ENCODE peak calls at places on chromosomes 2 and 18, in nine cellular contexts. One of them, this sample, is unnamed.

GRCh38 chr2:215554689-215555088 is 118.8 kb upstream of the FN1 start:
- DNase-seq in AG09309: no peak
- DNase-seq in fibroblast of pulmonary artery: peak
- DNase-seq in endothelial cell: no peak
- DNase-seq in HFFc6: peak
- DNase-seq in K562: no peak
- DNase-seq in progenitor cell of endocrine pancreas: no peak
- DNase-seq in kidney epithelial cell: no peak
- DNase-seq in kidney: no peak
- DNase-seq in this sample: no peak

GRCh38 chr2:231717281-231718180 is 9.2 kb downstream of the PTMA start:
- DNase-seq in AG09309: no peak
- DNase-seq in fibroblast of pulmonary artery: peak
- DNase-seq in endothelial cell: no peak
- DNase-seq in HFFc6: peak
- DNase-seq in K562: peak
- DNase-seq in progenitor cell of endocrine pancreas: no peak
- DNase-seq in kidney epithelial cell: no peak
- DNase-seq in kidney: peak
- DNase-seq in this sample: no peak

GRCh38 chr18:36527025-36527424 is 229.5 kb downstream of the FHOD3 start:
- DNase-seq in AG09309: no peak
- DNase-seq in fibroblast of pulmonary artery: no peak
- DNase-seq in endothelial cell: no peak
- DNase-seq in HFFc6: no peak
- DNase-seq in K562: no peak
- DNase-seq in progenitor cell of endocrine pancreas: no peak
- DNase-seq in kidney epithelial cell: no peak
- DNase-seq in kidney: no peak
- DNase-seq in this sample: no peak

GRCh38 chr18:47113796-47114540 is 36.3 kb downstream of the HDHD2 start:
- DNase-seq in AG09309: peak
- DNase-seq in fibroblast of pulmonary artery: no peak
- DNase-seq in endothelial cell: no peak
- DNase-seq in HFFc6: peak
- DNase-seq in K562: no peak
- DNase-seq in progenitor cell of endocrine pancreas: no peak
- DNase-seq in kidney epithelial cell: no peak
- DNase-seq in kidney: no peak
- DNase-seq in this sample: no peak

GRCh38 chr2:23499419-23499818 is 114.4 kb downstream of the KLHL29 start:
- DNase-seq in AG09309: no peak
- DNase-seq in fibroblast of pulmonary artery: peak
- DNase-seq in endothelial cell: no peak
- DNase-seq in HFFc6: no peak
- DNase-seq in K562: no peak
- DNase-seq in progenitor cell of endocrine pancreas: no peak
- DNase-seq in kidney epithelial cell: no peak
- DNase-seq in kidney: peak
- DNase-seq in this sample: no peak

GRCh38 chr2:177002983-177003382 is 209.6 kb upstream of the HNRNPA3 start:
- DNase-seq in AG09309: no peak
- DNase-seq in fibroblast of pulmonary artery: no peak
- DNase-seq in endothelial cell: no peak
- DNase-seq in HFFc6: no peak
- DNase-seq in K562: peak
- DNase-seq in progenitor cell of endocrine pancreas: no peak
- DNase-seq in kidney epithelial cell: no peak
- DNase-seq in kidney: no peak
- DNase-seq in this sample: no peak

GRCh38 chr2:189658808-189659207 is 2.5 kb upstream of the ASNSD1 start:
- DNase-seq in AG09309: no peak
- DNase-seq in fibroblast of pulmonary artery: no peak
- DNase-seq in endothelial cell: no peak
- DNase-seq in HFFc6: no peak
- DNase-seq in K562: no peak
- DNase-seq in progenitor cell of endocrine pancreas: no peak
- DNase-seq in kidney epithelial cell: no peak
- DNase-seq in kidney: no peak
- DNase-seq in this sample: no peak

GRCh38 chr18:76461148-76461547 is 33.9 kb downstream of the ZNF516 start:
- DNase-seq in AG09309: no peak
- DNase-seq in fibroblast of pulmonary artery: no peak
- DNase-seq in endothelial cell: no peak
- DNase-seq in HFFc6: no peak
- DNase-seq in K562: no peak
- DNase-seq in progenitor cell of endocrine pancreas: no peak
- DNase-seq in kidney epithelial cell: no peak
- DNase-seq in kidney: no peak
- DNase-seq in this sample: no peak

GRCh38 chr2:9286553-9287399 is 80.2 kb downstream of the ASAP2 start:
- DNase-seq in AG09309: peak
- DNase-seq in fibroblast of pulmonary artery: no peak
- DNase-seq in endothelial cell: no peak
- DNase-seq in HFFc6: peak
- DNase-seq in K562: no peak
- DNase-seq in progenitor cell of endocrine pancreas: no peak
- DNase-seq in kidney epithelial cell: no peak
- DNase-seq in kidney: no peak
- DNase-seq in this sample: no peak

GRCh38 chr2:68115965-68116364 is 41.7 kb upstream of the PNO1 start:
- DNase-seq in AG09309: no peak
- DNase-seq in fibroblast of pulmonary artery: no peak
- DNase-seq in endothelial cell: no peak
- DNase-seq in HFFc6: no peak
- DNase-seq in K562: no peak
- DNase-seq in progenitor cell of endocrine pancreas: no peak
- DNase-seq in kidney epithelial cell: no peak
- DNase-seq in kidney: no peak
- DNase-seq in this sample: no peak

GRCh38 chr2:140791802-140792201 is 1339.0 kb downstream of the LRP1B start:
- DNase-seq in AG09309: no peak
- DNase-seq in fibroblast of pulmonary artery: no peak
- DNase-seq in endothelial cell: no peak
- DNase-seq in HFFc6: no peak
- DNase-seq in K562: no peak
- DNase-seq in progenitor cell of endocrine pancreas: no peak
- DNase-seq in kidney epithelial cell: no peak
- DNase-seq in kidney: no peak
- DNase-seq in this sample: no peak

GRCh38 chr2:95287336-95287735 is 9.8 kb upstream of the KCNIP3 start:
- DNase-seq in AG09309: no peak
- DNase-seq in fibroblast of pulmonary artery: no peak
- DNase-seq in endothelial cell: no peak
- DNase-seq in HFFc6: no peak
- DNase-seq in K562: no peak
- DNase-seq in progenitor cell of endocrine pancreas: no peak
- DNase-seq in kidney epithelial cell: no peak
- DNase-seq in kidney: no peak
- DNase-seq in this sample: no peak

GRCh38 chr2:75389271-75389670 is 171.5 kb downstream of the EVA1A start:
- DNase-seq in AG09309: no peak
- DNase-seq in fibroblast of pulmonary artery: no peak
- DNase-seq in endothelial cell: no peak
- DNase-seq in HFFc6: no peak
- DNase-seq in K562: no peak
- DNase-seq in progenitor cell of endocrine pancreas: no peak
- DNase-seq in kidney epithelial cell: no peak
- DNase-seq in kidney: no peak
- DNase-seq in this sample: no peak

GRCh38 chr2:173680574-173680973 is 284.6 kb downstream of the SP3 start:
- DNase-seq in AG09309: no peak
- DNase-seq in fibroblast of pulmonary artery: no peak
- DNase-seq in endothelial cell: no peak
- DNase-seq in HFFc6: no peak
- DNase-seq in K562: no peak
- DNase-seq in progenitor cell of endocrine pancreas: no peak
- DNase-seq in kidney epithelial cell: no peak
- DNase-seq in kidney: no peak
- DNase-seq in this sample: no peak

GRCh38 chr2:233455006-233455405 is 100.7 kb downstream of the DGKD start:
- DNase-seq in AG09309: no peak
- DNase-seq in fibroblast of pulmonary artery: no peak
- DNase-seq in endothelial cell: no peak
- DNase-seq in HFFc6: no peak
- DNase-seq in K562: no peak
- DNase-seq in progenitor cell of endocrine pancreas: no peak
- DNase-seq in kidney epithelial cell: no peak
- DNase-seq in kidney: peak
- DNase-seq in this sample: no peak

GRCh38 chr2:163471947-163472346 is 263.9 kb downstream of the FIGN start:
- DNase-seq in AG09309: no peak
- DNase-seq in fibroblast of pulmonary artery: peak
- DNase-seq in endothelial cell: no peak
- DNase-seq in HFFc6: peak
- DNase-seq in K562: no peak
- DNase-seq in progenitor cell of endocrine pancreas: no peak
- DNase-seq in kidney epithelial cell: no peak
- DNase-seq in kidney: no peak
- DNase-seq in this sample: no peak

DNA sequence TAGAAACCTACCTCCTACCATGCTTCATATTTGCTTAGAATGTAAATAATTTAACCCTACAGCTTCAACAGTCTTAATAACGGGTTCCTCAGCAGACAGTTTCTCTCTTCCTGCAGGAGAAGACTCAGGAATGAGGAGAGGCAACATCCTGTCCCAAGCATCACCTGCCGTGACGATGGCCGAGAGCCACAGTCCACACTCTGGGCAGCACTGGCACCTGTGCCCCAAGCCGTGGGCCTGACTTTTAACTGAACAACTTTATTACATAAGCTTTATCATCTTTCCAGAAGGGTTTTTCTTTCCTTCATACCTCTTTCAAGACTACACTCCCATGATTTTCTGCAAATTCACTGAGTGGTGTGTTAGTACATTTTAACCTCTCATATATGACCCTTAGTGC is 856.0 kb downstream of the GALR1 start:
- DNase-seq in AG09309: no peak
- DNase-seq in fibroblast of pulmonary artery: no peak
- DNase-seq in endothelial cell: no peak
- DNase-seq in HFFc6: no peak
- DNase-seq in K562: no peak
- DNase-seq in progenitor cell of endocrine pancreas: no peak
- DNase-seq in kidney epithelial cell: no peak
- DNase-seq in kidney: peak
- DNase-seq in this sample: no peak
- TF ChIP-seq CTCF in AG09309: no peak
- TF ChIP-seq CTCF in fibroblast of pulmonary artery: no peak
- TF ChIP-seq CTCF in endothelial cell: no peak
- TF ChIP-seq CTCF in HFFc6: no peak
- TF ChIP-seq CTCF in K562: no peak
- TF ChIP-seq CTCF in progenitor cell of endocrine pancreas: no peak
- TF ChIP-seq CTCF in kidney epithelial cell: no peak
- TF ChIP-seq CTCF in kidney: no peak
- TF ChIP-seq CTCF in this sample: no peak

DNA sequence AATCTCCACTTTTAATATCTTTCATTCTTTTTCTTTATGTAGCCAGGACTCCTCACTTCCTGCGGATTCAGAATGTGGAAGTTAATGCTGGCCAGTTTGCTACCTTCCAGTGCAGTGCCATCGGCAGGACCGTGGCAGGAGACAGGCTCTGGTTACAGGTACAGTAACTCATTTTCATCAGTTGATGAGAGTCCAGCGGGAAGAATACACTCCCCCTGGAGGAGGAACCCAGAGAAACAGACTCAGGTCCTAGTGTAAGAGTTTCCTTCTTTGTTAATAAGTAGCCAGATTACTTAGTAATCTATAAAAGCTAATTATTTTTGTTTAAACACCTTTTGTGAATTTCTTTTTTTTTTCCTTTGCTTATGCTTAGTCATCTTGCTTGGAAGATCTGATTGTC is 359.4 kb downstream of the PTPRM start:
- DNase-seq in AG09309: no peak
- DNase-seq in fibroblast of pulmonary artery: no peak
- DNase-seq in endothelial cell: peak
- DNase-seq in HFFc6: no peak
- DNase-seq in K562: peak
- DNase-seq in progenitor cell of endocrine pancreas: no peak
- DNase-seq in kidney epithelial cell: peak
- DNase-seq in kidney: no peak
- DNase-seq in this sample: no peak
- TF ChIP-seq CTCF in AG09309: no peak
- TF ChIP-seq CTCF in fibroblast of pulmonary artery: peak
- TF ChIP-seq CTCF in endothelial cell: peak
- TF ChIP-seq CTCF in HFFc6: peak
- TF ChIP-seq CTCF in K562: no peak
- TF ChIP-seq CTCF in progenitor cell of endocrine pancreas: peak
- TF ChIP-seq CTCF in kidney epithelial cell: peak
- TF ChIP-seq CTCF in kidney: peak
- TF ChIP-seq CTCF in this sample: peak

DNA sequence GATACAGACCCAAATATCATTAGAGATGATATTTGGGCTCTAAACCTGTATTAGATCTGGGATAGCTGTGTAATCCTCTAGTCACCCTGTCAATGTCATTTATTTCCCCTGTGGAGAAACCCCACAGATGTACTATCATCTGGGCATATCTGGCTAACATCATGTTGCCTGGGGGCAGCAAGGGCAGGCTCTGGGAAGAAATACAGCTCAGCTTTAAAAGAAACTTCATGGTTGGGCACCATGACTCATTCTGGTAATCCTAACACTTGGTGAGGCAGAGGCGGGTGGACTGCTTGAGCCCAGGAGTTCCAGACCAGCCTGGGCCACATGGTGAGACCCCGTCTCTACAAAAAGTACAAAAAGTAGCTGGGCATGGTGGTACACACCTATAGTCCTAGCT is 282.5 kb downstream of the SLC8A1 start:
- DNase-seq in AG09309: no peak
- DNase-seq in fibroblast of pulmonary artery: no peak
- DNase-seq in endothelial cell: no peak
- DNase-seq in HFFc6: peak
- DNase-seq in K562: no peak
- DNase-seq in progenitor cell of endocrine pancreas: no peak
- DNase-seq in kidney epithelial cell: no peak
- DNase-seq in kidney: no peak
- DNase-seq in this sample: no peak
- TF ChIP-seq CTCF in AG09309: no peak
- TF ChIP-seq CTCF in fibroblast of pulmonary artery: no peak
- TF ChIP-seq CTCF in endothelial cell: no peak
- TF ChIP-seq CTCF in HFFc6: no peak
- TF ChIP-seq CTCF in K562: no peak
- TF ChIP-seq CTCF in progenitor cell of endocrine pancreas: no peak
- TF ChIP-seq CTCF in kidney epithelial cell: no peak
- TF ChIP-seq CTCF in kidney: no peak
- TF ChIP-seq CTCF in this sample: no peak

DNA sequence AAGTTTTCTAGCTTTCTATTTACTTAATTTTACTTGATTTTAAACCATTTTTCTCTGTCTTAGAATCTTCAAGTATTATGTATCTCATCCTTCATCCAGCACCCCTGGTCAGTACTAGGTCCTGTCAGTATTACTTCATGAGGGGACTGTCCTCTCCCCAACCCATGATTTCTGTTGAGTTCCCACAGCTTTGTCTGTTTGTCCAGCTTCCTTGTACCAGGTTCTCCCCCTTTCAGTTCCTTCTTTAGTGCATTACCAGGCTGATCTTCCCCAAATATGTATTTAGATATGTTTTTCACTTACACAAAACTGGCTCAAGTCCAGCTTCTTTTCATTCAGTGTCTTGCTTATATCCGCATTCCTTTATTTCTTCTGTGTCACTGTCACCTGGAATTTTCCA is 13.8 kb upstream of the TTC27 start:
- DNase-seq in AG09309: no peak
- DNase-seq in fibroblast of pulmonary artery: no peak
- DNase-seq in endothelial cell: no peak
- DNase-seq in HFFc6: no peak
- DNase-seq in K562: no peak
- DNase-seq in progenitor cell of endocrine pancreas: no peak
- DNase-seq in kidney epithelial cell: no peak
- DNase-seq in kidney: no peak
- DNase-seq in this sample: no peak
- TF ChIP-seq CTCF in AG09309: no peak
- TF ChIP-seq CTCF in fibroblast of pulmonary artery: no peak
- TF ChIP-seq CTCF in endothelial cell: no peak
- TF ChIP-seq CTCF in HFFc6: no peak
- TF ChIP-seq CTCF in K562: no peak
- TF ChIP-seq CTCF in progenitor cell of endocrine pancreas: no peak
- TF ChIP-seq CTCF in kidney epithelial cell: no peak
- TF ChIP-seq CTCF in kidney: no peak
- TF ChIP-seq CTCF in this sample: no peak